ENCODE peak calls at places on chromosomes 5 and 9, in six cellular contexts. T is K562, V is GM23248, H is HepG2, S is HCT116, O is mammary epithelial cell. L is an unnamed sample. For H3K4me1, the result is how much of the 10 kb centered on the place peaks cover.

GRCh38 chr5:55063220-55063863 is 39.1 kb upstream of the GZMA start:
- DNase-seq in V (peak), S (no peak), H (no peak), O (peak), T (no peak), L (no peak)

GRCh38 chr9:9729082-9729481 is 883.7 kb downstream of the PTPRD start:
- DNase-seq in T (no peak), O (no peak), V (no peak), H (no peak), S (no peak), L (no peak)

GRCh38 chr5:57111993-57112392 is 61.9 kb upstream of the GPBP1 start:
- DNase-seq in O (no peak), H (peak), S (no peak), T (no peak), V (no peak), L (no peak)

GRCh38 chr5:147567917-147568598 is 58.2 kb upstream of the DPYSL3 start:
- DNase-seq in S (no peak), H (no peak), V (peak), T (no peak), O (peak), L (peak)

GRCh38 chr5:39998518-39998917 is 573.7 kb upstream of the DAB2 start:
- DNase-seq in H (no peak), V (peak), O (no peak), T (no peak), S (no peak), L (no peak)

GRCh38 chr5:35183243-35183955 is 46.9 kb downstream of the PRLR start:
- DNase-seq in V (peak), H (peak), O (peak), T (no peak), S (peak), L (peak)

GRCh38 chr5:115575167-115576070 is 26.9 kb downstream of the TICAM2 start:
- DNase-seq in H (peak), T (no peak), S (no peak), V (peak), O (peak), L (no peak)

GRCh38 chr9:127347831-127348699 is 48.9 kb upstream of the SLC2A8 start:
- DNase-seq in H (peak), S (no peak), V (peak), O (peak), T (no peak), L (peak)

GRCh38 chr9:129750010-129750409 is 2.8 kb downstream of the PTGES start:
- DNase-seq in T (no peak), H (no peak), S (no peak), V (peak), O (peak), L (peak)

GRCh38 chr9:88041447-88041846 is 67.1 kb upstream of the CDK20 start:
- DNase-seq in S (no peak), H (peak), O (no peak), T (no peak), V (peak), L (no peak)

GRCh38 chr5:65199988-65200668 is 281.6 kb downstream of the ADAMTS6 start:
- DNase-seq in T (no peak), S (no peak), V (peak), H (no peak), O (no peak), L (no peak)

GRCh38 chr9:75914936-75915335 is 24.5 kb downstream of the PCSK5 start:
- DNase-seq in V (no peak), H (no peak), S (no peak), T (no peak), O (no peak), L (no peak)

GRCh38 chr9:93254806-93255519 is 71.0 kb downstream of the WNK2 start:
- DNase-seq in S (no peak), H (no peak), O (no peak), V (no peak), T (no peak), L (no peak)

GRCh38 chr5:67493676-67494075 is 297.1 kb upstream of the CD180 start:
- DNase-seq in V (peak), H (peak), S (peak), T (no peak), O (peak), L (no peak)

GRCh38 chr9:131701789-131702337 is 38.0 kb downstream of the RAPGEF1 start:
- DNase-seq in S (no peak), O (no peak), H (no peak), T (no peak), V (no peak), L (no peak)

GRCh38 chr9:114606597-114607207 is 4.4 kb upstream of the TMEM268 start:
- DNase-seq in O (peak), S (no peak), H (no peak), T (no peak), V (peak), L (no peak)

GRCh38 chr9:19492775-19493173 is 84.0 kb downstream of the ACER2 start:
- DNase-seq in H (no peak), O (no peak), V (no peak), S (no peak), T (no peak), L (no peak)

GRCh38 chr9:73132034-73132776 is 19.5 kb upstream of the ANXA1 start:
- DNase-seq in H (no peak), T (no peak), V (peak), S (no peak), O (peak), L (peak)

GRCh38 chr5:103973669-103974068 is 411.1 kb upstream of the NUDT12 start:
- DNase-seq in T (peak), H (no peak), O (no peak), V (no peak), S (no peak), L (no peak)

GRCh38 chr5:120457839-120458507 is 6.1 kb upstream of the PRR16 start:
- DNase-seq in H (peak), V (peak), O (peak), T (no peak), S (peak), L (peak)

GRCh38 chr9:86303316-86303975 is 21.1 kb upstream of the ISCA1 start:
- DNase-seq in T (peak), V (no peak), H (no peak), S (no peak), O (peak), L (no peak)

GRCh38 chr5:67379761-67380160 is 183.2 kb upstream of the CD180 start:
- DNase-seq in T (no peak), V (no peak), O (no peak), S (no peak), H (no peak), L (no peak)

GRCh38 chr5:38115318-38115827 is 143.0 kb upstream of the EGFLAM start:
- DNase-seq in S (no peak), V (no peak), T (no peak), H (peak), O (peak), L (no peak)

GRCh38 chr5:127696688-127697087 is 6.5 kb upstream of the CCDC192 start:
- DNase-seq in H (no peak), V (peak), T (no peak), S (no peak), O (no peak), L (no peak)

GRCh38 chr5:132510076-132510475 is 19.5 kb upstream of the IRF1 start:
- DNase-seq in H (no peak), O (peak), V (peak), S (no peak), T (no peak), L (no peak)

GRCh38 chr5:29169851-29170250 is 2023.6 kb upstream of the CDH6 start:
- DNase-seq in O (no peak), V (no peak), S (no peak), T (no peak), H (no peak), L (no peak)

DNA sequence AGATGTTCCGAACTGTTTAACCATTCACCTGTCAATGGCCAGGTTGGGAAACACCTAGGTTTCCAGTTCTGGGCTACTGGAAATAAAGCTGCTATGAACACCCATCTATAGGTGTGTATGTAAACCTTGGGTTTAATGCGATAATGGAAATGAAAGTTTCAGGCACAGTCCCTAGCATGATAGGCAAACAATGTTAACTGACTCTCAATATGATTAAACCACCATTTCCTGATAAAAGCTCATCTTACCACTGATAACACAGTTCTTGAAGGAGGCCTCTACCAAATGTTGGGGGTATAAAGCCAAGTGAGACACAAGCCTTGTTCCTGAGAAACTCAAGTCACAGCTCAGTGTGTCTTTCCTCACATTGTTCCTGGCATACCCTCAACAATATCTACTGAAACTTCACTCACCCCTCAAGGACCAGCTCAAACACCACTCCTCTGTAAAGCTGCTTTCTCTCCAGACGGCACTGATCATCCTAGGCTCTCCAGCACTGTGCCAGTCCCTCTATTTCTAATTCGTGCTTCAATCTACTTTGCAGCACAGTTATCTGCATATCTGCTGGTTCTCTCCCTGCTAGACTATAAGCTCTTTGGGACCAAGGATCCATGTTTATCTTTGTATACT is 15.8 kb downstream of the RAB14 start:
- DNase-seq in S (no peak), H (no peak), O (no peak), T (no peak), V (no peak), L (no peak)
- H3K4me1 ChIP-seq in S (under half), H (half or more), O (under half), T (under half), V (under half), L (under half)

DNA sequence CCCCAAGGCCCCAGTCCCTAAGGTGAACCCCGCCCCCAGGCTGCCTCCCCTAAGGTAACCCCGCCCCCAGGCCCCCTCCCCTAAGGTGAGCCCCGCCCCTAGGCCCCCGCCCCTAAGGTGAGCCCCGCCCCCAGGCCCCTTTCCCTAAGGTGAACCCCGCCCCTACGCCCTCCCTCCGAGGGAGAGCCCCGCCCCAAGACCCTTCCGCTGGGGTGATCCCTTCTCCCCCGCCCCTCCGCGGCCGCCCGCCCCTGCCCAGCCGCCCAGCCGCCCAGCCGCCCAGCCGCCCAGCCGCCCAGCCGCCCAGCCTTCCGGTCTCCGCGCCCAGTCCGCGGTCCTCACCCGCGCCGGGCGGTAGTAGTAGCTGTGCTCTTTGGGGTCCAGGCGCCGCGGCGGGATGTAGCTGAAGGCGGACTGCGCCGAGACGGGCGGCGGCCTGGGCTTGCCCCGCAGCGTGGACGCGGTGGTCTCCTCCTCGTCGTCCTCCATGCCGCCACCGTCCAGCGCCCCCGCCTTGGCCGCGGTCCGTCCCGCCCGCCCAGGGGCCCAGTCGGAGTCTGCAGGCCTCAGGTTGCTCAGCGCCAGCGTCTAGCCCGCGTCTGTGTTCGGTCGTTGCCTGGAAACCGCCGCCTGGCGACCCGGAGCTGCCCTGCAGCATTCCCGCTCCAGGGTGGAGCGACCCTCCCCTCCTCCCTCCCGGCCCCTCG is at the start of gene CFAP90:
- DNase-seq in H (peak), S (no peak), V (peak), T (no peak), O (no peak), L (no peak)
- H2AFZ ChIP-seq in H (peak), S (no peak), V (peak), T (no peak), O (peak), L (no peak)

GRCh38 chr5:134005415-134006118 is 792 bp upstream of the VDAC1 start:
- DNase-seq in T (peak), O (no peak), H (no peak), S (no peak), V (no peak), L (no peak)

GRCh38 chr5:134006119-134006514 is 1.3 kb upstream of the VDAC1 start:
- DNase-seq in T (no peak), S (no peak), H (no peak), V (no peak), O (no peak), L (no peak)

GRCh38 chr5:134003064-134003956 is 1.5 kb downstream of the VDAC1 start:
- DNase-seq in T (peak), V (peak), S (no peak), H (no peak), O (no peak), L (no peak)

GRCh38 chr5:134003957-134004625 is 684 bp downstream of the VDAC1 start:
- DNase-seq in V (peak), T (peak), H (no peak), O (peak), S (no peak), L (no peak)

GRCh38 chr5:134004626-134005414 is at the start of gene VDAC1:
- DNase-seq in S (peak), O (peak), H (no peak), V (peak), T (peak), L (peak)
- TF ChIP-seq EZH2 in S (no peak), O (no peak), H (no peak), V (no peak), T (no peak), L (no peak)

DNA sequence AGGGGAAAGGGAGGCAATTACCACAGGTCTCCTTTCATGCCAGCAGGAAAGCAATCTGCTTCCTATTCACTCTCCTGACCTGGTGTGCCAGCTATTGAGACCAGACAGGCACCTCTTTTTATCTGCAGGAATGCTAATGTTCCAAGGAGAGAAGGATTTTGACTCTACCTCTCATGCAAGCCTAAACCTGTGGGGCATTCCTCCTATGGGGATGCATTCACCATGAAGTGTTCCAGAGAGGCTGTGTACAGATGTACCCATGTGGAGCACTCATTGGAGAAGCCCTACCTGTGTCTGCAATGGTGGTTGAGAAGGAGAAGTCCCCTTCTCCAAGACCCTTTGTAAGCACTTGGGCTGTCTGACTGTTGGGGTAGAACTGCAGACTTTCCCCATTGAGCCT is 45.4 kb upstream of the EDIL3 start:
- DNase-seq in V (no peak), O (peak), H (no peak), S (no peak), T (no peak), L (no peak)
- H3K4me1 ChIP-seq in V (under half), O (under half), H (under half), S (under half), T (under half), L (under half)

DNA sequence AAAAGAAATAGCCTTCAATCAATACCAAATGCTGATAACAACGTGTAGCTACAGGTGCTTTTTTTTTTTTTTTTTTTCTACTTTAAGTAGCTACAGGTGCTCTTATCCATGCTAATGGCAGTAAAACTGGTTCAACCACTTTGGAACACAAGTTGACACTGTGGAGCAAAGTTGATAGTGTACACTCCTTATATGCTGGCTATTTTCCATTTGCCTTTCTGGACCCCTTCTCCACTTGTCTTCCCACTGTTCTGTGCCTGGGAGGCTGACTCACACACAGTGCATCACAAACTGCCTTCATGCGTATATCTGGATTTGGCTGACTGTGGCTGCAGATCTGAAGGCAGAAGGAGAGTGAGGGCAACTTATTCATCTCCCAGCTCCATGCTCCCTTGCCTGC is 247.9 kb downstream of the MSX2 start:
- DNase-seq in T (no peak), H (no peak), S (no peak), O (no peak), V (no peak), L (no peak)
- H2AFZ ChIP-seq in T (no peak), H (no peak), S (no peak), O (no peak), V (no peak), L (no peak)

GRCh38 chr5:125457617-125458016 is 711.2 kb upstream of the ZNF608 start:
- DNase-seq in H (no peak), T (no peak), S (no peak), V (no peak), O (no peak), L (no peak)

GRCh38 chr5:125463441-125464092 is 717.1 kb upstream of the ZNF608 start:
- DNase-seq in O (no peak), V (peak), T (no peak), H (no peak), S (no peak), L (no peak)

GRCh38 chr5:125464847-125465432 is 718.5 kb upstream of the ZNF608 start:
- DNase-seq in O (no peak), T (no peak), S (no peak), H (no peak), V (no peak), L (no peak)

GRCh38 chr5:125465703-125466102 is 719.3 kb upstream of the ZNF608 start:
- DNase-seq in V (no peak), T (no peak), S (no peak), H (no peak), O (no peak), L (no peak)

DNA sequence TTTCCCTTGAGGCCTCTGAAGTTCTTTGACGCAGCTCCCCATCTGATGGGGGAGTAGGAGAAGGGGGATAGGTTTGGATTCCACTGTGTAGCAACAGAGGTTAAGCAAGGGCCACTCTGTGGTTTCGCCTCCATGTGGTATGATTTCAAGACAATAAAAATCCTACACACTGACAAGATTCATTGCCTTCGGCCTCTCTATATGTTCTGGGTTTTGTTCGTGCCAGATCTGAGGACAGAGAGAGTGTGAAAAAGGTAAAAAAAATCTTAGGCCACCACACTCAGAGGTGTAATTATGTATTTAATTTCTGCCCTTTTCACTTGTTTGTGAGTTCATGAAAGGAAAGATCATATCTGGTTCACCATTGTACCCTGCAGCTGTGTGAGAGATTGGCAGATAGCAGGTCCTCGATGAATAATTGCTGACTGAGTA is 715.2 kb upstream of the ZNF608 start:
- DNase-seq in S (no peak), V (no peak), O (peak), T (no peak), H (no peak), L (no peak)
- TF ChIP-seq EZH2 in S (no peak), V (no peak), O (no peak), T (no peak), H (no peak), L (no peak)

L was measured in PC-9.